ENCODE peak calls at places on chromosomes 6 and 20, in eight cellular contexts. N is stomach, C is A549, S is tibial nerve, U is IMR-90, I is testis, D is NB4, Z is sigmoid colon. P is an unnamed sample.
A peak's percentile ranks its signal among the peaks of the same experiment; 100 is the strongest.

GRCh38 chr20:43187476-43188233 is 2.1 kb downstream of the PTPRT start:
- DNase-seq in D (peak; percentile 72), I (peak; percentile 90), S (peak; percentile 80), C (peak; percentile 69), N (peak; percentile 72), Z (peak; percentile 78), U (peak; percentile 44), P (peak; percentile 85)

GRCh38 chr6:3908961-3909360 is 59.8 kb downstream of the FAM50B start:
- DNase-seq in U (no peak), S (no peak), Z (no peak), C (no peak), N (no peak), I (no peak), D (no peak), P (no peak)

GRCh38 chr20:51640743-51641142 is 98.2 kb upstream of the NFATC2 start:
- DNase-seq in C (no peak), S (no peak), N (no peak), D (no peak), I (no peak), Z (no peak), U (peak; percentile 84), P (no peak)

GRCh38 chr20:4916991-4917881 is 84.1 kb downstream of the SLC23A2 start:
- DNase-seq in S (no peak), I (peak; percentile 45), Z (no peak), U (peak; percentile 10), N (peak; percentile 42), C (no peak), D (peak; percentile 18), P (no peak)

GRCh38 chr6:112877134-112878100 is 530.3 kb downstream of the RFPL4B start:
- DNase-seq in N (no peak), D (no peak), U (peak; percentile 93), I (no peak), S (no peak), Z (no peak), C (no peak), P (no peak)

GRCh38 chr20:43910564-43910963 is 4.1 kb upstream of the TOX2 start:
- DNase-seq in S (no peak), D (no peak), C (no peak), I (no peak), Z (no peak), N (no peak), U (no peak), P (no peak)

GRCh38 chr6:105136433-105137350 is 43.1 kb downstream of the POPDC3 start:
- DNase-seq in S (peak; percentile 21), D (peak; percentile 81), C (peak; percentile 57), U (peak; percentile 59), I (peak; percentile 54), Z (peak; percentile 88), N (peak; percentile 57), P (peak; percentile 79)

GRCh38 chr6:53707108-53707897 is 41.7 kb upstream of the KLHL31 start:
- DNase-seq in C (no peak), S (no peak), U (peak; percentile 61), I (no peak), N (no peak), Z (no peak), D (no peak), P (no peak)

GRCh38 chr6:10175330-10175729 is 239.5 kb downstream of the TFAP2A start:
- DNase-seq in S (no peak), C (no peak), D (no peak), I (no peak), N (no peak), U (no peak), Z (no peak), P (no peak)

GRCh38 chr20:51456511-51457280 is 85.8 kb downstream of the NFATC2 start:
- DNase-seq in S (peak; percentile 98), I (peak; percentile 94), D (peak; percentile 63), N (peak; percentile 98), U (peak; percentile 95), Z (peak; percentile 98), C (peak; percentile 86), P (peak; percentile 90)

GRCh38 chr20:50467618-50468373 is 42.4 kb upstream of the PTPN1 start:
- DNase-seq in I (peak; percentile 77), C (peak; percentile 49), N (peak; percentile 36), U (peak; percentile 50), D (peak; percentile 55), Z (no peak), S (no peak), P (no peak)

GRCh38 chr20:58251979-58252591 is 23.6 kb upstream of the ANKRD60 start:
- DNase-seq in S (no peak), Z (no peak), N (no peak), C (peak; percentile 97), I (no peak), D (peak; percentile 87), U (peak; percentile 96), P (no peak)

GRCh38 chr6:56004421-56004820 is 129.0 kb upstream of the BMP5 start:
- DNase-seq in I (no peak), S (no peak), N (no peak), D (peak; percentile 46), U (peak; percentile 5), Z (no peak), C (no peak), P (no peak)

GRCh38 chr20:45343867-45344721 is 4.1 kb downstream of the SDC4 start:
- DNase-seq in I (no peak), C (no peak), D (peak; percentile 91), Z (peak; percentile 88), S (no peak), N (peak; percentile 68), U (peak; percentile 93), P (no peak)

GRCh38 chr6:26156105-26156849 is 69.0 kb downstream of the HFE start:
- DNase-seq in S (peak; percentile 90), D (peak; percentile 95), N (peak; percentile 93), C (peak; percentile 78), U (peak; percentile 87), I (peak; percentile 95), Z (peak; percentile 98), P (peak; percentile 99)

GRCh38 chr6:24270011-24270410 is 87.8 kb downstream of the DCDC2 start:
- DNase-seq in N (no peak), S (no peak), U (no peak), Z (no peak), I (no peak), D (no peak), C (no peak), P (no peak)

GRCh38 chr20:21493049-21493448 is 20.8 kb downstream of the NKX2-2 start:
- DNase-seq in D (no peak), N (no peak), Z (no peak), I (no peak), S (no peak), C (no peak), U (no peak), P (no peak)

GRCh38 chr20:46701556-46701955 is 7.9 kb upstream of the SLC2A10 start:
- DNase-seq in D (no peak), N (no peak), U (no peak), S (no peak), C (no peak), I (no peak), Z (no peak), P (no peak)

GRCh38 chr20:46701986-46702385 is 7.5 kb upstream of the SLC2A10 start:
- DNase-seq in N (no peak), I (no peak), Z (no peak), S (no peak), C (no peak), D (no peak), U (no peak), P (no peak)

GRCh38 chr20:46704714-46705377 is 4.6 kb upstream of the SLC2A10 start:
- DNase-seq in D (no peak), I (no peak), N (no peak), S (no peak), U (no peak), C (no peak), Z (no peak), P (no peak)

GRCh38 chr20:46702447-46703203 is 6.8 kb upstream of the SLC2A10 start:
- DNase-seq in I (no peak), D (no peak), S (no peak), N (no peak), C (no peak), U (no peak), Z (no peak), P (no peak)

GRCh38 chr20:46703435-46703834 is 6.0 kb upstream of the SLC2A10 start:
- DNase-seq in S (no peak), U (no peak), C (no peak), D (no peak), N (no peak), I (no peak), Z (no peak), P (no peak)
- TF ChIP-seq POLR2A in S (no peak), U (no peak), C (no peak), D (no peak), N (no peak), I (no peak), Z (no peak), P (no peak)

GRCh38 chr20:31670371-31671228 is 32.9 kb downstream of the COX4I2 start:
- DNase-seq in C (no peak), U (peak; percentile 75), S (peak; percentile 44), Z (peak; percentile 87), D (no peak), N (peak; percentile 86), I (peak; percentile 56), P (no peak)
- TF ChIP-seq POLR2A in C (no peak), U (no peak), S (no peak), Z (peak; percentile 22), D (no peak), N (no peak), I (no peak), P (no peak)

DNA sequence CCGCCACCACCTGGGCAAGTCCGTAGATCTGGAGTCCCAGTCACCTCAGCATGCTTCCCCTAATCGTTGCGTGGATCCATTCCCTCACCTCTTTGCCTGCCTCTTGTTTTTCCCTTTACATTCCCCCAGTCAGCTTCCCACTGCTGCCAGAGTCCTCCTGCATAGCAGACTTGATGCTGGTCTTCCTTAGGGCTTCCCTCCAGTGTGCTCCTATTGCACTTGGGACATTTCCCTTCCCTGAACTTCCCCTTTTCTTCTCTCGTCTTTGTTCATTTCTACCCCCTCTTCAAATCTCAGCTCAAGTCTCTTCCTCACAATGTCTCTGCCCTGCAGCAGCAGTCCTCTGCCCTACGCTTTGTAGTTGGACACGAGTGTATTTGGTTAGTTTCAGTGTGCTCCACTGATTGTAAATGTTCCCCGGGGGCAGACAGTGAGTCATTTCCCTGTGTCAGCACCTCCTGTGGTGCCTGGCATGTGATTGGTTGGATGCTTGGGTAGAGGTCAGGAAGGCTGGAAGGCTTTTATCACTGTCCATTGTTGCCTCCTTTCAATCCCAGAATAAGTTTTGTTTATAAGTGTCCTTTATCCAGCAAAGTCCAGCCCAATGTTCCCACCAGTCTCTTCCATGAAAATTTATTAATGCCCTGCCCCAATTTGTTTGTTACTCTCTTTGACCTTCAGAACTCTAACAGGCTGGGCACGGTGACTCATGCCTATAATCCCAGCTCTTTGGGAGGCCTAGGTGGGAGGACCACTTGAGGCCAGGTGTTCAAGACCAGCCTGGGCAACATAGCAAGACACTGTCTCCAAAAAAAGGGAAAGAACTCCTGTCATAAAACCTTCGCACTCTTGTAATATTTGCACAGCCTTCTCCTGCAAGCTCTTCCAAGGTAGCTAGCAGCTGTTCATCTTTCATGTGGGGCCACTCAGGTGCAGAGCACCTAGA is 38.3 kb downstream of the FAM120B start:
- DNase-seq in U (peak; percentile 61), S (no peak), D (peak; percentile 86), I (no peak), C (peak; percentile 53), N (no peak), Z (no peak), P (no peak)
- TF ChIP-seq POLR2A in U (no peak), S (no peak), D (no peak), I (no peak), C (no peak), N (no peak), Z (no peak), P (no peak)

DNA sequence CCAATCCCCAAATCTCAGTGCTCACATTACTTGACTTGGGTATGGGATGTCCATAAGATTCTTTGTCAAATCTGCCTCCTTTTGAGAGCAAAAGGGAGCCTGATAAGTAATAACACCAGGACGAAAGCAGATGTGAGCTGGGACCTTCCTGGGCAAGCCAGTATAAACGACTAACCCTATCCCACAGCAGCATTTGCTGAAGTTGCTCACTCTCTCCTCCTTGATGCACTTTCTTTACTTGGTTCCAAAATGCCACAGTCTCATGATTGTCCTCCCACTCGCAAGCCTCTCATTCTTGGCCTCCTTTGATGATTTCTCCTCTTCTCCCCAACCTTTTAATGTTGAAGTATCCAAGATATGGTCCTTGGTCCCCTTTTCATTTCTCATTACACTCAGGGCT is 44.7 kb upstream of the TAGAP start:
- DNase-seq in I (peak; percentile 3), S (no peak), D (no peak), C (no peak), N (no peak), U (no peak), Z (no peak), P (no peak)
- TF ChIP-seq POLR2A in I (no peak), S (no peak), D (no peak), C (no peak), N (no peak), U (no peak), Z (no peak), P (no peak)

P was measured in spleen.